ENCODE peak calls at places on chromosomes 1 and 21, in seven cellular contexts. K, D, E, I, G, X and H are unnamed samples.

GRCh38 chr1:174877208-174877673 is 122.5 kb upstream of the CACYBP start:
- DNase-seq in G (no peak), K (no peak), E (no peak), I (no peak), D (no peak), X (no peak), H (no peak)

GRCh38 chr1:7961199-7962010 is at the start of gene PARK7:
- DNase-seq in K (peak; percentile 100), G (peak; percentile 96), I (peak; percentile 97), D (peak; percentile 97), X (peak; percentile 99), E (peak; percentile 99), H (peak; percentile 100)

GRCh38 chr21:42189860-42190491 is 29.0 kb upstream of the ABCG1 start:
- DNase-seq in E (no peak), I (no peak), D (no peak), K (no peak), X (no peak), G (no peak), H (no peak)

GRCh38 chr21:38439957-38440356 is 58.3 kb downstream of the ERG start:
- DNase-seq in K (no peak), X (no peak), G (no peak), E (no peak), D (no peak), I (no peak), H (no peak)

GRCh38 chr1:9397984-9398526 is 105.4 kb downstream of the SPSB1 start:
- DNase-seq in E (peak; percentile 53), X (no peak), G (no peak), I (no peak), K (no peak), D (no peak), H (no peak)

GRCh38 chr1:230186874-230187273 is 119.8 kb downstream of the GALNT2 start:
- DNase-seq in D (no peak), E (no peak), K (no peak), X (no peak), I (no peak), G (no peak), H (no peak)

GRCh38 chr1:8939362-8939995 is 6.2 kb upstream of the CA6 start:
- DNase-seq in I (no peak), K (no peak), X (no peak), G (no peak), D (no peak), E (no peak), H (no peak)

GRCh38 chr1:16979475-16980327 is 719 bp downstream of the MFAP2 start:
- DNase-seq in E (no peak), G (no peak), K (no peak), X (peak; percentile 86), D (no peak), I (no peak), H (no peak)

GRCh38 chr1:12166834-12167492 is at the start of gene TNFRSF1B:
- DNase-seq in D (no peak), K (peak; percentile 18), E (no peak), X (peak; percentile 95), I (no peak), G (no peak), H (peak; percentile 70)

GRCh38 chr1:11761988-11762406 is at the start of gene C1orf167:
- DNase-seq in I (no peak), K (no peak), G (no peak), D (no peak), E (no peak), X (peak; percentile 88), H (no peak)

GRCh38 chr21:45539796-45540600 is 2.2 kb downstream of the SLC19A1 start:
- DNase-seq in D (no peak), G (no peak), K (no peak), X (no peak), I (no peak), E (no peak), H (peak; percentile 13)

GRCh38 chr1:170959385-170959784 is 24.1 kb downstream of the MROH9 start:
- DNase-seq in D (no peak), E (peak; percentile 20), X (no peak), G (no peak), I (no peak), K (no peak), H (no peak)

GRCh38 chr1:154567386-154568164 is at the start of gene CHRNB2:
- DNase-seq in G (no peak), I (no peak), X (peak; percentile 96), E (no peak), D (peak; percentile 4), K (peak; percentile 87), H (peak; percentile 71)

GRCh38 chr1:109838838-109839240 is 71.8 kb upstream of the CSF1 start:
- DNase-seq in D (no peak), I (no peak), K (no peak), E (peak; percentile 54), X (no peak), G (no peak), H (no peak)

GRCh38 chr1:181433931-181434330 is 49.4 kb upstream of the CACNA1E start:
- DNase-seq in D (no peak), G (no peak), X (no peak), E (no peak), K (no peak), I (no peak), H (no peak)

GRCh38 chr1:170620164-170620563 is 43.8 kb upstream of the PRRX1 start:
- DNase-seq in G (no peak), I (no peak), D (no peak), X (no peak), K (no peak), E (no peak), H (no peak)

GRCh38 chr1:29643838-29644440 is 407.6 kb downstream of the PTPRU start:
- DNase-seq in G (no peak), D (no peak), E (no peak), I (no peak), K (no peak), X (no peak), H (no peak)

GRCh38 chr21:32538147-32538792 is 47.1 kb downstream of the TCP10L start:
- DNase-seq in G (no peak), I (no peak), X (no peak), D (no peak), E (no peak), K (no peak), H (no peak)

GRCh38 chr1:20770314-20771087 is 16.6 kb downstream of the HP1BP3 start:
- DNase-seq in E (no peak), X (no peak), G (no peak), D (no peak), I (no peak), K (no peak), H (no peak)

GRCh38 chr21:34950980-34951379 is 98.1 kb downstream of the RUNX1 start:
- DNase-seq in D (no peak), G (no peak), X (no peak), E (no peak), K (no peak), I (no peak), H (no peak)

GRCh38 chr21:39098696-39099111 is 84.5 kb downstream of the PSMG1 start:
- DNase-seq in K (no peak), G (no peak), E (no peak), I (no peak), D (no peak), X (no peak), H (no peak)

GRCh38 chr1:55034476-55035133 is 4.7 kb upstream of the PCSK9 start:
- DNase-seq in E (no peak), I (no peak), K (no peak), X (no peak), D (no peak), G (no peak), H (no peak)

GRCh38 chr1:162276493-162276892 is 100.2 kb downstream of the SPATA46 start:
- DNase-seq in X (no peak), E (no peak), D (no peak), I (peak; percentile 41), K (no peak), G (no peak), H (no peak)

GRCh38 chr21:36055551-36055950 is 4.8 kb downstream of the SETD4 start:
- DNase-seq in I (no peak), K (no peak), G (no peak), X (no peak), E (no peak), D (no peak), H (no peak)

GRCh38 chr1:199085903-199086302 is 447.1 kb downstream of the PTPRC start:
- DNase-seq in K (no peak), I (no peak), G (no peak), D (no peak), X (no peak), E (no peak), H (no peak)

GRCh38 chr1:167533851-167534300 is 15.5 kb upstream of the CD247 start:
- DNase-seq in G (peak; percentile 17), I (peak; percentile 53), K (peak; percentile 70), X (no peak), E (peak; percentile 52), D (no peak), H (peak; percentile 36)
- TF ChIP-seq CTCF in G (peak; percentile 81), I (peak; percentile 93), K (peak; percentile 97), X (peak; percentile 73), E (peak; percentile 94), D (peak; percentile 87), H (no peak)

GRCh38 chr21:25788677-25789076 is 53.9 kb downstream of the GABPA start:
- DNase-seq in D (no peak), E (no peak), I (no peak), G (no peak), K (no peak), X (no peak), H (no peak)

GRCh38 chr21:25791321-25791720 is 56.5 kb downstream of the GABPA start:
- DNase-seq in X (no peak), D (no peak), E (no peak), G (no peak), K (no peak), I (no peak), H (no peak)

GRCh38 chr21:25790122-25790951 is 55.6 kb downstream of the GABPA start:
- DNase-seq in G (no peak), I (peak; percentile 16), K (no peak), X (no peak), D (peak; percentile 10), E (peak; percentile 18), H (no peak)
- TF ChIP-seq CTCF in G (peak; percentile 29), I (peak; percentile 58), K (peak; percentile 47), X (no peak), D (peak; percentile 64), E (peak; percentile 57), H (no peak)

GRCh38 chr1:205733438-205734175 is 16.4 kb downstream of the NUCKS1 start:
- DNase-seq in E (no peak), D (no peak), I (no peak), X (no peak), K (no peak), G (no peak), H (no peak)
- TF ChIP-seq CTCF in E (no peak), D (no peak), I (no peak), X (no peak), K (no peak), G (no peak), H (no peak)

DNA sequence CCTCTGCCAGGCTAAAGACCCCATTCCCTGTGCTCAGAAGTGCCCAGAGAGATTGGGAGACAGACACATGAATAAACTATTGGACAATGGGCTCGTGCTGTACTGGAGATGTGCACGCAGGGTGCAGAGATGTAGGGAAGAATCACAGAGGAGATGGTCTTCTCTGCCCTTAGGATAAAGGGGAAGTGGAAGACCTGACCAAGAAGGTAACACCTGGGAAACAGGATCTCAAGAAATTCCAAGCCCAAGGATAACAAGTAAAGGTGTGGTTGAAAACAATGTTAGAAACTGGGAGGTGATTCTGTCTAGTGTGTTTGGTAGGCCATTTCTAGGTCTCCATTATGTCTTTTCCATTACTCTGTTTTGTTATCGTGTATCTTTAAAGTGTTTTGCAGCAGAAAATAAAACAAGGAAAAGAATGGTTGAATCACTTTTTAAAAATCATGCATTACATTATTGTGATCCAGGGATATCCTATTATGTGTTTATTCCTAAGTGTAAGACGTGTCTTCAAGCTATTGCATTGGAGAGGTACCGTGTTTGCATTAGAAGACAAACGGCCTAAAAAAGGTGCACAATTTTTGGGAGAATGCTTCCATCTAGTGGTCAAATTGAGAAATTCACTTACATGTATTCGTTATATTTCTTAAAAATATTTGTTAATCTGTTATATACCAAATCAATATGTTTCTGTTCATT is 40.8 kb upstream of the KCTD3 start:
- DNase-seq in K (no peak), E (no peak), D (peak; percentile 42), I (peak; percentile 55), G (no peak), X (no peak), H (no peak)
- TF ChIP-seq CTCF in K (peak; percentile 86), E (peak; percentile 30), D (peak; percentile 56), I (peak; percentile 28), G (peak; percentile 43), X (peak; percentile 73), H (no peak)